ENCODE peak calls at places on chromosomes 7 and 10, in seven cellular contexts. Y, K, C, T, N, Q and O are unnamed samples.

GRCh38 chr7:103811997-103812396 is 177.5 kb downstream of the RELN start:
- DNase-seq in Y (no peak), K (no peak), C (no peak), T (no peak), N (no peak), Q (no peak), O (no peak)

GRCh38 chr10:116771101-116771705 is 28.8 kb upstream of the HSPA12A start:
- DNase-seq in Y (no peak), K (peak; percentile 72), C (peak; percentile 68), T (peak; percentile 66), N (peak; percentile 67), Q (no peak), O (peak; percentile 91)

GRCh38 chr10:30967654-30968421 is 63.8 kb downstream of the ZNF438 start:
- DNase-seq in Y (peak; percentile 77), K (no peak), C (no peak), T (no peak), N (no peak), Q (no peak), O (no peak)

GRCh38 chr10:71467161-71467560 is 70.4 kb downstream of the CDH23 start:
- DNase-seq in Y (no peak), K (no peak), C (no peak), T (peak; percentile 24), N (no peak), Q (no peak), O (no peak)

GRCh38 chr10:130029209-130029608 is 65.1 kb upstream of the EBF3 start:
- DNase-seq in Y (no peak), K (no peak), C (no peak), T (no peak), N (no peak), Q (no peak), O (no peak)

GRCh38 chr10:60390224-60390626 is 550 bp upstream of the ANK3 start:
- DNase-seq in Y (peak; percentile 9), K (no peak), C (no peak), T (no peak), N (no peak), Q (no peak), O (no peak)

GRCh38 chr10:132406181-132406580 is 9.2 kb downstream of the PWWP2B start:
- DNase-seq in Y (no peak), K (peak; percentile 22), C (no peak), T (no peak), N (no peak), Q (no peak), O (no peak)

GRCh38 chr7:2738766-2739549 is 51.0 kb downstream of the AMZ1 start:
- DNase-seq in Y (no peak), K (peak; percentile 57), C (no peak), T (peak; percentile 49), N (no peak), Q (no peak), O (peak; percentile 45)

GRCh38 chr10:77138541-77138940 is 499.1 kb downstream of the KCNMA1 start:
- DNase-seq in Y (no peak), K (no peak), C (no peak), T (no peak), N (no peak), Q (no peak), O (no peak)

GRCh38 chr7:123599766-123600165 is 1.9 kb upstream of the ASB15 start:
- DNase-seq in Y (no peak), K (no peak), C (no peak), T (no peak), N (no peak), Q (no peak), O (no peak)

GRCh38 chr10:132151951-132152505 is 34.7 kb upstream of the DPYSL4 start:
- DNase-seq in Y (no peak), K (no peak), C (no peak), T (peak; percentile 21), N (peak; percentile 8), Q (no peak), O (peak; percentile 45)

DNA sequence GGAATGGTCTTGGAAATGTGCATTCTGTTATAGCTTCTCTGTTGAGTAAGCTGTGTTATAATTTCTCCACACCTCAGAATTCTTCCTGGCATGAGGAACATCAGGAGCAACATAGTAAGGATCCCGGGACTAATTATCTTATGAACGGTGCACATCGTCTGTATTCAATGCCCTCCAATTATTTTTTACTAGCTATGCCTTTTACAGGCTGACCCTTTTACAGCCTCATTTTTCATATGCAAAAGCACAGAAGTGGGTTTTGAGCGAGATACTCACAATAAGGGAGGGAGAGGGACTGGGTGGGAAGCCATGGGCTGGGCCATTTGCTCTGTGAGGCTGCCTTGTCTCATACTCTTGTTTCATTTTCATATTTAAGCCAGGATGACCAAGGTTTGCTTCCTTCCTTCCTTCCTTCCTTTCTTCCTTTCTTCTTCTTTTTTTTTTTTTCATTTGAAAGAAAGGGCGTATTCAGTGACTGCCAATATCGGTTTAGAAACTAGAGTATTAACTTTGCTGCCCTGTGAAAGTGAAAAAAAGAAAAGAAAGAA is 259.3 kb downstream of the TRIL start:
- DNase-seq in Y (no peak), K (peak; percentile 55), C (no peak), T (no peak), N (no peak), Q (no peak), O (no peak)
- H3K4me3 ChIP-seq in Y (no peak overlapping the region), K (peak overlapping the region; percentile 29), C (no peak overlapping the region), T (no peak overlapping the region), N (peak overlapping the region; percentile 44), Q (no peak overlapping the region), O (no peak overlapping the region)

GRCh38 chr10:32332299-32332750 is 14.6 kb downstream of the EPC1 start:
- DNase-seq in Y (no peak), K (peak; percentile 39), C (peak; percentile 27), T (no peak), N (no peak), Q (peak; percentile 69), O (no peak)

GRCh38 chr10:32337343-32337742 is 9.6 kb downstream of the EPC1 start:
- DNase-seq in Y (no peak), K (no peak), C (no peak), T (no peak), N (no peak), Q (no peak), O (no peak)

GRCh38 chr10:32338262-32338661 is 8.7 kb downstream of the EPC1 start:
- DNase-seq in Y (no peak), K (no peak), C (no peak), T (no peak), N (no peak), Q (no peak), O (no peak)

GRCh38 chr10:32331606-32332005 is 15.4 kb downstream of the EPC1 start:
- DNase-seq in Y (no peak), K (no peak), C (no peak), T (no peak), N (no peak), Q (no peak), O (no peak)

GRCh38 chr10:32333849-32334248 is 13.1 kb downstream of the EPC1 start:
- DNase-seq in Y (no peak), K (no peak), C (no peak), T (no peak), N (no peak), Q (no peak), O (no peak)
- H3K4me1 ChIP-seq in Y (no peaks in the 10 kb centered on the region), K (peaks cover 35% of the 10 kb centered on the region), C (peaks cover 39% of the 10 kb centered on the region), T (peaks cover 31% of the 10 kb centered on the region), N (peaks cover 98% of the 10 kb centered on the region), Q (peaks cover 94% of the 10 kb centered on the region), O (peaks cover 9% of the 10 kb centered on the region)

GRCh38 chr10:3494131-3494878 is 290.7 kb downstream of the KLF6 start:
- DNase-seq in Y (no peak), K (peak; percentile 74), C (no peak), T (no peak), N (no peak), Q (no peak), O (no peak)
- H3K4me3 ChIP-seq in Y (no peak overlapping the region), K (peak overlapping the region; percentile 14), C (no peak overlapping the region), T (no peak overlapping the region), N (peak overlapping the region; percentile 52), Q (no peak overlapping the region), O (no peak overlapping the region)

GRCh38 chr10:104638861-104639594 is 2.1 kb upstream of the SORCS3 start:
- DNase-seq in Y (no peak), K (no peak), C (peak; percentile 11), T (no peak), N (no peak), Q (no peak), O (no peak)
- H3K4me1 ChIP-seq in Y (no peaks in the 10 kb centered on the region), K (no peaks in the 10 kb centered on the region), C (peaks cover 27% of the 10 kb centered on the region), T (no peaks in the 10 kb centered on the region), N (peaks cover 37% of the 10 kb centered on the region), Q (no peaks in the 10 kb centered on the region), O (no peaks in the 10 kb centered on the region)

DNA sequence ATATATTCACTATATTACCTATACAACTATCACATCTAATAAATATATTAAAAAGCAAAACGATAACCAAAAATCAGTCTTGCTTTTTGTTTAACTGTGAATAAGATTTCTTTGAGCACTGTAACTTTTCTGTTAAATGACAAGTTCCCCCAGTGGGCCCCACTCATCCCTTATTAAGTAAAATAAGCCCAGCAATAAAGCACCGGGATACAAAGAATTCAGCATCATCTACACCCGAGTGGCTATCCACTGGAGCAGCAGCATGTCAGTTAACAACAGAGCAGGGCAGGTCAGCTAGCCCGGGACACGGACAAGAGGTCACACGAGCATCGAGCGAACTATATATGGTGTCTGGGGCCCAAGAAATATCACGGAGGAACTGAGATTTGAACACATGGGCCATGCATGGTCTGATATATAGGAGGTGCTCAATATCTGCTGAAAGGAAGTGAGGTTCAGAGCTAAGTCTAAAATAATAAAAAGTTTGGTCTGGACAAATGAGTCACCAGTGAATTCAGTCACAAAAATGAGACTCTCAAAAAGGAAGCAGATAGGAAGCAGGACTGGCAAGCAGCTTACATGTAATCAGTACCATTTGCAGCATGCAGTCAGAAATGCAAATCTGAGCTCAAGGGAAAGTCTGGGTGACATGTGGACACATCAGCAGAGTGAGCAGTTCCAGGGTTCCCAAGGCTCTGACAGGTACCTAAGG is 4.1 kb downstream of the ERCC6 start:
- DNase-seq in Y (peak; percentile 80), K (no peak), C (no peak), T (no peak), N (no peak), Q (no peak), O (no peak)
- H3K4me3 ChIP-seq in Y (no peak overlapping the region), K (no peak overlapping the region), C (no peak overlapping the region), T (no peak overlapping the region), N (no peak overlapping the region), Q (no peak overlapping the region), O (no peak overlapping the region)

GRCh38 chr10:103124420-103125096 is 68.5 kb downstream of the NT5C2 start:
- DNase-seq in Y (no peak), K (no peak), C (no peak), T (no peak), N (no peak), Q (no peak), O (no peak)

GRCh38 chr10:103127241-103127640 is 65.8 kb downstream of the NT5C2 start:
- DNase-seq in Y (no peak), K (no peak), C (no peak), T (no peak), N (no peak), Q (no peak), O (no peak)

GRCh38 chr10:103123282-103124033 is 69.6 kb downstream of the NT5C2 start:
- DNase-seq in Y (no peak), K (no peak), C (no peak), T (no peak), N (no peak), Q (no peak), O (no peak)

GRCh38 chr10:103120977-103121735 is 71.9 kb downstream of the NT5C2 start:
- DNase-seq in Y (no peak), K (no peak), C (no peak), T (no peak), N (no peak), Q (no peak), O (no peak)

GRCh38 chr10:103125323-103126267 is 67.5 kb downstream of the NT5C2 start:
- DNase-seq in Y (peak; percentile 11), K (no peak), C (no peak), T (no peak), N (no peak), Q (no peak), O (no peak)
- H3K4me1 ChIP-seq in Y (no peaks in the 10 kb centered on the region), K (no peaks in the 10 kb centered on the region), C (peaks cover 57% of the 10 kb centered on the region), T (peaks cover 11% of the 10 kb centered on the region), N (peaks cover 56% of the 10 kb centered on the region), Q (no peaks in the 10 kb centered on the region), O (no peaks in the 10 kb centered on the region)